ENCODE peak calls at places on chromosomes 4 and X, in ten cellular contexts. One of them, this sample, is unnamed.

GRCh38 chr4:1096841-1097240 is 16.5 kb downstream of the RNF212 start:
- DNase-seq in prostate gland: no peak
- DNase-seq in activated T-helper 9 cell treated with anti-CD3 and anti-CD28 coated beads, Interleukin-2, amount 50 U/mL, for 16 hours: no peak
- DNase-seq in frontal cortex: no peak
- DNase-seq in tibial artery: peak
- DNase-seq in activated T-cell treated with anti-CD3 and anti-CD28 coated beads for 1 hour: no peak
- DNase-seq in T-helper 2 cell: no peak
- DNase-seq in tibial nerve: no peak
- DNase-seq in EL: no peak
- DNase-seq in sciatic nerve: no peak
- DNase-seq in this sample: no peak

GRCh38 chrX:130393451-130394074 is 8.1 kb upstream of the GPR119 start:
- DNase-seq in prostate gland: peak
- DNase-seq in EL: peak
- DNase-seq in activated T-helper 9 cell treated with anti-CD3 and anti-CD28 coated beads, Interleukin-2, amount 50 U/mL, for 16 hours: no peak
- DNase-seq in sciatic nerve: peak
- DNase-seq in tibial nerve: peak
- DNase-seq in frontal cortex: peak
- DNase-seq in tibial artery: no peak
- DNase-seq in activated T-cell treated with anti-CD3 and anti-CD28 coated beads for 1 hour: no peak
- DNase-seq in T-helper 2 cell: no peak
- DNase-seq in this sample: no peak

GRCh38 chr4:74117024-74117534 is 18.1 kb upstream of the CXCL2 start:
- DNase-seq in EL: peak
- DNase-seq in sciatic nerve: no peak
- DNase-seq in frontal cortex: peak
- DNase-seq in T-helper 2 cell: no peak
- DNase-seq in activated T-cell treated with anti-CD3 and anti-CD28 coated beads for 1 hour: no peak
- DNase-seq in activated T-helper 9 cell treated with anti-CD3 and anti-CD28 coated beads, Interleukin-2, amount 50 U/mL, for 16 hours: no peak
- DNase-seq in tibial nerve: no peak
- DNase-seq in tibial artery: peak
- DNase-seq in prostate gland: peak
- DNase-seq in this sample: no peak

GRCh38 chr4:6371827-6372226 is 100.6 kb downstream of the PPP2R2C start:
- DNase-seq in prostate gland: no peak
- DNase-seq in tibial nerve: no peak
- DNase-seq in sciatic nerve: no peak
- DNase-seq in activated T-cell treated with anti-CD3 and anti-CD28 coated beads for 1 hour: no peak
- DNase-seq in EL: no peak
- DNase-seq in activated T-helper 9 cell treated with anti-CD3 and anti-CD28 coated beads, Interleukin-2, amount 50 U/mL, for 16 hours: no peak
- DNase-seq in tibial artery: no peak
- DNase-seq in T-helper 2 cell: no peak
- DNase-seq in frontal cortex: no peak
- DNase-seq in this sample: no peak

GRCh38 chrX:69088171-69088938 is 76.9 kb downstream of the PJA1 start:
- DNase-seq in EL: no peak
- DNase-seq in tibial artery: no peak
- DNase-seq in frontal cortex: no peak
- DNase-seq in sciatic nerve: no peak
- DNase-seq in activated T-cell treated with anti-CD3 and anti-CD28 coated beads for 1 hour: no peak
- DNase-seq in tibial nerve: no peak
- DNase-seq in activated T-helper 9 cell treated with anti-CD3 and anti-CD28 coated beads, Interleukin-2, amount 50 U/mL, for 16 hours: no peak
- DNase-seq in prostate gland: no peak
- DNase-seq in T-helper 2 cell: no peak
- DNase-seq in this sample: no peak

GRCh38 chrX:15340867-15341266 is 5.5 kb upstream of the PIGA start:
- DNase-seq in sciatic nerve: no peak
- DNase-seq in T-helper 2 cell: no peak
- DNase-seq in EL: no peak
- DNase-seq in activated T-cell treated with anti-CD3 and anti-CD28 coated beads for 1 hour: no peak
- DNase-seq in prostate gland: no peak
- DNase-seq in tibial nerve: no peak
- DNase-seq in frontal cortex: no peak
- DNase-seq in tibial artery: no peak
- DNase-seq in activated T-helper 9 cell treated with anti-CD3 and anti-CD28 coated beads, Interleukin-2, amount 50 U/mL, for 16 hours: no peak
- DNase-seq in this sample: no peak

GRCh38 chr4:83490876-83491450 is 6.1 kb upstream of the ABRAXAS1 start:
- DNase-seq in frontal cortex: no peak
- DNase-seq in activated T-cell treated with anti-CD3 and anti-CD28 coated beads for 1 hour: peak
- DNase-seq in activated T-helper 9 cell treated with anti-CD3 and anti-CD28 coated beads, Interleukin-2, amount 50 U/mL, for 16 hours: no peak
- DNase-seq in EL: peak
- DNase-seq in T-helper 2 cell: no peak
- DNase-seq in tibial nerve: no peak
- DNase-seq in prostate gland: no peak
- DNase-seq in sciatic nerve: no peak
- DNase-seq in tibial artery: no peak
- DNase-seq in this sample: no peak

GRCh38 chr4:23888421-23889319 is 1.2 kb downstream of the PPARGC1A start:
- DNase-seq in sciatic nerve: no peak
- DNase-seq in tibial artery: peak
- DNase-seq in EL: peak
- DNase-seq in prostate gland: no peak
- DNase-seq in frontal cortex: no peak
- DNase-seq in tibial nerve: no peak
- DNase-seq in T-helper 2 cell: no peak
- DNase-seq in activated T-cell treated with anti-CD3 and anti-CD28 coated beads for 1 hour: no peak
- DNase-seq in activated T-helper 9 cell treated with anti-CD3 and anti-CD28 coated beads, Interleukin-2, amount 50 U/mL, for 16 hours: no peak
- DNase-seq in this sample: no peak

GRCh38 chrX:1392376-1393130 is 640 bp upstream of the SLC25A6 start:
- DNase-seq in tibial artery: peak
- DNase-seq in activated T-cell treated with anti-CD3 and anti-CD28 coated beads for 1 hour: no peak
- DNase-seq in T-helper 2 cell: no peak
- DNase-seq in prostate gland: peak
- DNase-seq in frontal cortex: peak
- DNase-seq in EL: peak
- DNase-seq in tibial nerve: peak
- DNase-seq in sciatic nerve: no peak
- DNase-seq in activated T-helper 9 cell treated with anti-CD3 and anti-CD28 coated beads, Interleukin-2, amount 50 U/mL, for 16 hours: no peak
- DNase-seq in this sample: peak

GRCh38 chrX:17030092-17030491 is 83.6 kb downstream of the REPS2 start:
- DNase-seq in tibial artery: no peak
- DNase-seq in EL: no peak
- DNase-seq in activated T-cell treated with anti-CD3 and anti-CD28 coated beads for 1 hour: no peak
- DNase-seq in activated T-helper 9 cell treated with anti-CD3 and anti-CD28 coated beads, Interleukin-2, amount 50 U/mL, for 16 hours: no peak
- DNase-seq in tibial nerve: no peak
- DNase-seq in frontal cortex: no peak
- DNase-seq in T-helper 2 cell: no peak
- DNase-seq in sciatic nerve: no peak
- DNase-seq in prostate gland: no peak
- DNase-seq in this sample: no peak

GRCh38 chrX:53681661-53682060 is 4.9 kb downstream of the HUWE1 start:
- DNase-seq in EL: no peak
- DNase-seq in activated T-cell treated with anti-CD3 and anti-CD28 coated beads for 1 hour: no peak
- DNase-seq in tibial nerve: no peak
- DNase-seq in T-helper 2 cell: no peak
- DNase-seq in prostate gland: no peak
- DNase-seq in frontal cortex: no peak
- DNase-seq in sciatic nerve: no peak
- DNase-seq in activated T-helper 9 cell treated with anti-CD3 and anti-CD28 coated beads, Interleukin-2, amount 50 U/mL, for 16 hours: no peak
- DNase-seq in tibial artery: no peak
- DNase-seq in this sample: no peak

GRCh38 chr4:169080970-169081369 is 70.9 kb upstream of the CBR4 start:
- DNase-seq in prostate gland: no peak
- DNase-seq in tibial nerve: no peak
- DNase-seq in tibial artery: no peak
- DNase-seq in sciatic nerve: peak
- DNase-seq in activated T-cell treated with anti-CD3 and anti-CD28 coated beads for 1 hour: no peak
- DNase-seq in activated T-helper 9 cell treated with anti-CD3 and anti-CD28 coated beads, Interleukin-2, amount 50 U/mL, for 16 hours: no peak
- DNase-seq in EL: peak
- DNase-seq in frontal cortex: peak
- DNase-seq in T-helper 2 cell: no peak
- DNase-seq in this sample: no peak

GRCh38 chr4:98166025-98166730 is 22.9 kb upstream of the STPG2 start:
- DNase-seq in activated T-cell treated with anti-CD3 and anti-CD28 coated beads for 1 hour: no peak
- DNase-seq in tibial artery: no peak
- DNase-seq in sciatic nerve: no peak
- DNase-seq in activated T-helper 9 cell treated with anti-CD3 and anti-CD28 coated beads, Interleukin-2, amount 50 U/mL, for 16 hours: no peak
- DNase-seq in T-helper 2 cell: no peak
- DNase-seq in tibial nerve: no peak
- DNase-seq in prostate gland: no peak
- DNase-seq in frontal cortex: no peak
- DNase-seq in EL: peak
- DNase-seq in this sample: no peak

GRCh38 chr4:13240066-13240465 is 244.1 kb downstream of the RAB28 start:
- DNase-seq in EL: peak
- DNase-seq in frontal cortex: no peak
- DNase-seq in tibial nerve: no peak
- DNase-seq in prostate gland: no peak
- DNase-seq in sciatic nerve: no peak
- DNase-seq in tibial artery: no peak
- DNase-seq in T-helper 2 cell: no peak
- DNase-seq in activated T-cell treated with anti-CD3 and anti-CD28 coated beads for 1 hour: no peak
- DNase-seq in activated T-helper 9 cell treated with anti-CD3 and anti-CD28 coated beads, Interleukin-2, amount 50 U/mL, for 16 hours: no peak
- DNase-seq in this sample: no peak

GRCh38 chrX:43566170-43566569 is 89.9 kb upstream of the MAOA start:
- DNase-seq in tibial nerve: no peak
- DNase-seq in sciatic nerve: no peak
- DNase-seq in prostate gland: no peak
- DNase-seq in frontal cortex: no peak
- DNase-seq in tibial artery: no peak
- DNase-seq in T-helper 2 cell: no peak
- DNase-seq in activated T-cell treated with anti-CD3 and anti-CD28 coated beads for 1 hour: no peak
- DNase-seq in activated T-helper 9 cell treated with anti-CD3 and anti-CD28 coated beads, Interleukin-2, amount 50 U/mL, for 16 hours: no peak
- DNase-seq in EL: no peak
- DNase-seq in this sample: no peak